ENCODE peak calls at places on chromosomes 3 and 15, in five cellular contexts. One of them, this sample, is unnamed. For H3K36me3 and H3K9me3, the result is how much of the 10 kb centered on the place peaks cover.

GRCh38 chr15:60580650-60581415 is 101.9 kb upstream of the ICE2 start:
- DNase-seq in spleen: no peak
- DNase-seq in Peyer's patch: no peak
- DNase-seq in IMR-90: no peak
- DNase-seq in lower lobe of right lung: no peak
- DNase-seq in this sample: peak

GRCh38 chr3:177569823-177570657 is 372.8 kb upstream of the TBL1XR1 start:
- DNase-seq in spleen: no peak
- DNase-seq in lower lobe of right lung: no peak
- DNase-seq in IMR-90: no peak
- DNase-seq in Peyer's patch: no peak
- DNase-seq in this sample: no peak

GRCh38 chr15:80618666-80619481 is 76.2 kb upstream of the ABHD17C start:
- DNase-seq in Peyer's patch: no peak
- DNase-seq in spleen: no peak
- DNase-seq in lower lobe of right lung: no peak
- DNase-seq in IMR-90: peak
- DNase-seq in this sample: no peak

GRCh38 chr15:79863886-79864285 is 32.9 kb downstream of the MTHFS start:
- DNase-seq in Peyer's patch: no peak
- DNase-seq in spleen: no peak
- DNase-seq in lower lobe of right lung: no peak
- DNase-seq in IMR-90: peak
- DNase-seq in this sample: no peak

GRCh38 chr3:69499899-69500316 is 114.0 kb upstream of the FRMD4B start:
- DNase-seq in Peyer's patch: no peak
- DNase-seq in spleen: no peak
- DNase-seq in lower lobe of right lung: peak
- DNase-seq in IMR-90: no peak
- DNase-seq in this sample: no peak

GRCh38 chr3:159857840-159858239 is 130.8 kb upstream of the IL12A start:
- DNase-seq in Peyer's patch: no peak
- DNase-seq in lower lobe of right lung: no peak
- DNase-seq in IMR-90: no peak
- DNase-seq in spleen: no peak
- DNase-seq in this sample: no peak

GRCh38 chr3:61564405-61565059 is 3.2 kb downstream of the PTPRG start:
- DNase-seq in lower lobe of right lung: peak
- DNase-seq in Peyer's patch: peak
- DNase-seq in IMR-90: peak
- DNase-seq in spleen: peak
- DNase-seq in this sample: no peak

GRCh38 chr3:73674280-73674679 is 49.5 kb upstream of the PDZRN3 start:
- DNase-seq in lower lobe of right lung: no peak
- DNase-seq in spleen: no peak
- DNase-seq in IMR-90: peak
- DNase-seq in Peyer's patch: no peak
- DNase-seq in this sample: no peak

GRCh38 chr3:126713229-126713628 is 9.2 kb downstream of the CHCHD6 start:
- DNase-seq in Peyer's patch: no peak
- DNase-seq in spleen: no peak
- DNase-seq in IMR-90: no peak
- DNase-seq in lower lobe of right lung: no peak
- DNase-seq in this sample: no peak

GRCh38 chr3:122988507-122988906 is 39.1 kb downstream of the SEMA5B start:
- DNase-seq in spleen: no peak
- DNase-seq in Peyer's patch: no peak
- DNase-seq in lower lobe of right lung: no peak
- DNase-seq in IMR-90: no peak
- DNase-seq in this sample: no peak

GRCh38 chr3:189513281-189514151 is 117.7 kb upstream of the TP63 start:
- DNase-seq in Peyer's patch: no peak
- DNase-seq in spleen: no peak
- DNase-seq in lower lobe of right lung: no peak
- DNase-seq in IMR-90: no peak
- DNase-seq in this sample: no peak

GRCh38 chr3:34012102-34012461 is 213.7 kb downstream of the PDCD6IP start:
- DNase-seq in spleen: no peak
- DNase-seq in Peyer's patch: no peak
- DNase-seq in lower lobe of right lung: no peak
- DNase-seq in IMR-90: peak
- DNase-seq in this sample: no peak

GRCh38 chr15:34456658-34457057 is 19.1 kb upstream of the GOLGA8A start:
- DNase-seq in Peyer's patch: no peak
- DNase-seq in lower lobe of right lung: no peak
- DNase-seq in spleen: no peak
- DNase-seq in IMR-90: no peak
- DNase-seq in this sample: no peak

DNA sequence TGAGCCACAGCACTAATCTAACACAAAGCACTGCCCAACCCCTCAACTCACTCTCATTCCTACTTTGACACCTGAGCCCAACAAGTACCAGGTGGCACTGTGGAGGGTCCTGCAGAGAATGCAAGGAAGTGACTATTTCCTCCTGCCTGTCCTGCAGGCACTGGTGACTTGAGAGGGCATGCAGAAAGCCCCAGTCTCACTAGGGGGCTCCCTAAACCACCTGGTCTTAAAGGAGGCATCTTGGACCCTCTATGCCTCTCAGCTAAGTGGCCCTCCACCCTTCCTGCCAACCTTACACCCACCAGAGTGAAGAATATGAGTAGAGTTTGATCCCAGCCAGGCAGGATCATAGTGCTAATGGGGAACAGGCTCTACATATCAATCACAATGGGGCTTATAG is 15.2 kb downstream of the TRAIP start:
- DNase-seq in Peyer's patch: no peak
- DNase-seq in lower lobe of right lung: no peak
- DNase-seq in IMR-90: no peak
- DNase-seq in spleen: no peak
- DNase-seq in this sample: no peak
- H3K36me3 ChIP-seq in Peyer's patch: under half
- H3K36me3 ChIP-seq in lower lobe of right lung: under half
- H3K36me3 ChIP-seq in IMR-90: under half
- H3K36me3 ChIP-seq in spleen: under half
- H3K36me3 ChIP-seq in this sample: under half

GRCh38 chr3:157156844-157157635 is 2.9 kb downstream of the CCNL1 start:
- DNase-seq in IMR-90: peak
- DNase-seq in lower lobe of right lung: no peak
- DNase-seq in Peyer's patch: no peak
- DNase-seq in spleen: no peak
- DNase-seq in this sample: no peak
- H3K27ac ChIP-seq in IMR-90: no peak
- H3K27ac ChIP-seq in lower lobe of right lung: no peak
- H3K27ac ChIP-seq in Peyer's patch: no peak
- H3K27ac ChIP-seq in spleen: peak
- H3K27ac ChIP-seq in this sample: peak

GRCh38 chr15:25189551-25189950 is 234.8 kb downstream of the SNRPN start:
- DNase-seq in spleen: no peak
- DNase-seq in lower lobe of right lung: no peak
- DNase-seq in Peyer's patch: no peak
- DNase-seq in IMR-90: no peak
- DNase-seq in this sample: no peak

GRCh38 chr15:25188051-25188450 is 233.3 kb downstream of the SNRPN start:
- DNase-seq in spleen: no peak
- DNase-seq in lower lobe of right lung: no peak
- DNase-seq in IMR-90: no peak
- DNase-seq in Peyer's patch: no peak
- DNase-seq in this sample: no peak

GRCh38 chr15:25188551-25189101 is 233.8 kb downstream of the SNRPN start:
- DNase-seq in Peyer's patch: no peak
- DNase-seq in spleen: no peak
- DNase-seq in lower lobe of right lung: no peak
- DNase-seq in IMR-90: no peak
- DNase-seq in this sample: no peak

GRCh38 chr15:25186906-25187645 is 232.3 kb downstream of the SNRPN start:
- DNase-seq in spleen: peak
- DNase-seq in IMR-90: no peak
- DNase-seq in lower lobe of right lung: peak
- DNase-seq in Peyer's patch: no peak
- DNase-seq in this sample: no peak

GRCh38 chr15:25192651-25193050 is 237.9 kb downstream of the SNRPN start:
- DNase-seq in spleen: no peak
- DNase-seq in Peyer's patch: no peak
- DNase-seq in lower lobe of right lung: no peak
- DNase-seq in IMR-90: no peak
- DNase-seq in this sample: no peak
- H3K9me3 ChIP-seq in spleen: half or more
- H3K9me3 ChIP-seq in Peyer's patch: under half
- H3K9me3 ChIP-seq in lower lobe of right lung: under half
- H3K9me3 ChIP-seq in IMR-90: half or more
- H3K9me3 ChIP-seq in this sample: under half

GRCh38 chr15:52031542-52031941 is 12.5 kb downstream of the MAPK6 start:
- DNase-seq in spleen: no peak
- DNase-seq in Peyer's patch: no peak
- DNase-seq in lower lobe of right lung: no peak
- DNase-seq in IMR-90: no peak
- DNase-seq in this sample: no peak
- H3K36me3 ChIP-seq in spleen: under half
- H3K36me3 ChIP-seq in Peyer's patch: under half
- H3K36me3 ChIP-seq in lower lobe of right lung: under half
- H3K36me3 ChIP-seq in IMR-90: under half
- H3K36me3 ChIP-seq in this sample: under half

GRCh38 chr3:9994086-9994844 is 7.6 kb upstream of the EMC3 start:
- DNase-seq in IMR-90: peak
- DNase-seq in Peyer's patch: no peak
- DNase-seq in spleen: no peak
- DNase-seq in lower lobe of right lung: no peak
- DNase-seq in this sample: no peak
- H3K27ac ChIP-seq in IMR-90: peak
- H3K27ac ChIP-seq in Peyer's patch: no peak
- H3K27ac ChIP-seq in spleen: no peak
- H3K27ac ChIP-seq in lower lobe of right lung: no peak
- H3K27ac ChIP-seq in this sample: no peak

GRCh38 chr15:25184356-25185155 is 229.8 kb downstream of the SNRPN start:
- DNase-seq in Peyer's patch: peak
- DNase-seq in spleen: peak
- DNase-seq in lower lobe of right lung: peak
- DNase-seq in IMR-90: no peak
- DNase-seq in this sample: peak
- H3K9me3 ChIP-seq in Peyer's patch: under half
- H3K9me3 ChIP-seq in spleen: half or more
- H3K9me3 ChIP-seq in lower lobe of right lung: under half
- H3K9me3 ChIP-seq in IMR-90: half or more
- H3K9me3 ChIP-seq in this sample: under half

GRCh38 chr3:195885036-195885871 is 23.1 kb downstream of the TNK2 start:
- DNase-seq in IMR-90: no peak
- DNase-seq in spleen: peak
- DNase-seq in Peyer's patch: peak
- DNase-seq in lower lobe of right lung: no peak
- DNase-seq in this sample: peak
- H3K36me3 ChIP-seq in IMR-90: under half
- H3K36me3 ChIP-seq in spleen: half or more
- H3K36me3 ChIP-seq in Peyer's patch: under half
- H3K36me3 ChIP-seq in lower lobe of right lung: half or more
- H3K36me3 ChIP-seq in this sample: under half

GRCh38 chr15:51732661-51733060 is 4.8 kb downstream of the LYSMD2 start:
- DNase-seq in Peyer's patch: no peak
- DNase-seq in IMR-90: no peak
- DNase-seq in spleen: no peak
- DNase-seq in lower lobe of right lung: no peak
- DNase-seq in this sample: no peak
- H3K27ac ChIP-seq in Peyer's patch: peak
- H3K27ac ChIP-seq in IMR-90: no peak
- H3K27ac ChIP-seq in spleen: peak
- H3K27ac ChIP-seq in lower lobe of right lung: peak
- H3K27ac ChIP-seq in this sample: peak

This sample was measured in CD8-positive, alpha-beta memory T cell.